ENCODE peak calls at places on chromosomes 5 and 9, in nine cellular contexts. I is A549, E is astrocyte, R is mesendoderm, Z is fibroblast of lung, K is endothelial cell of umbilical vein, D is keratinocyte, J is neural progenitor cell, V is H9. C is an unnamed sample.

GRCh38 chr9:86994231-86994630 is 46.9 kb upstream of the GAS1 start:
- DNase-seq in I (no peak), E (no peak), R (no peak), Z (peak), K (no peak), D (no peak), J (no peak), V (no peak), C (no peak)

GRCh38 chr5:143562935-143563334 is 159.4 kb upstream of the NR3C1 start:
- DNase-seq in I (no peak), E (peak), R (no peak), Z (peak), K (peak), D (no peak), J (no peak), V (no peak), C (peak)

GRCh38 chr9:76358628-76359283 is 35.5 kb downstream of the RFK start:
- DNase-seq in I (no peak), E (no peak), R (no peak), Z (no peak), K (no peak), D (no peak), J (no peak), V (no peak), C (no peak)

GRCh38 chr5:61205013-61205412 is 42.7 kb upstream of the SMIM15 start:
- DNase-seq in I (no peak), E (no peak), R (no peak), Z (no peak), K (no peak), D (no peak), J (no peak), V (no peak), C (no peak)

GRCh38 chr5:153630546-153630945 is 140.1 kb downstream of the GRIA1 start:
- DNase-seq in I (no peak), E (no peak), R (peak), Z (no peak), K (no peak), D (no peak), J (no peak), V (no peak), C (no peak)

GRCh38 chr5:36442796-36443195 is 141.1 kb upstream of the RANBP3L start:
- DNase-seq in I (no peak), E (peak), R (no peak), Z (peak), K (peak), D (no peak), J (no peak), V (no peak), C (peak)

GRCh38 chr9:110969971-110970381 is 68.3 kb downstream of the LPAR1 start:
- DNase-seq in I (peak), E (peak), R (no peak), Z (peak), K (no peak), D (peak), J (no peak), V (no peak), C (peak)

GRCh38 chr9:88476491-88477271 is 58.3 kb upstream of the NXNL2 start:
- DNase-seq in I (no peak), E (peak), R (peak), Z (peak), K (no peak), D (no peak), J (peak), V (no peak), C (peak)

GRCh38 chr9:124520206-124520596 is 13.0 kb upstream of the NR5A1 start:
- DNase-seq in I (no peak), E (no peak), R (no peak), Z (no peak), K (no peak), D (no peak), J (no peak), V (no peak), C (no peak)

GRCh38 chr9:13721481-13722235 is 442.2 kb upstream of the MPDZ start:
- DNase-seq in I (no peak), E (peak), R (no peak), Z (peak), K (no peak), D (no peak), J (no peak), V (no peak), C (no peak)
- H3K4me2 ChIP-seq in I (no peak), E (peak), R (no peak), Z (no peak), K (no peak), D (no peak), J (no peak), V (no peak), C (no peak)

DNA sequence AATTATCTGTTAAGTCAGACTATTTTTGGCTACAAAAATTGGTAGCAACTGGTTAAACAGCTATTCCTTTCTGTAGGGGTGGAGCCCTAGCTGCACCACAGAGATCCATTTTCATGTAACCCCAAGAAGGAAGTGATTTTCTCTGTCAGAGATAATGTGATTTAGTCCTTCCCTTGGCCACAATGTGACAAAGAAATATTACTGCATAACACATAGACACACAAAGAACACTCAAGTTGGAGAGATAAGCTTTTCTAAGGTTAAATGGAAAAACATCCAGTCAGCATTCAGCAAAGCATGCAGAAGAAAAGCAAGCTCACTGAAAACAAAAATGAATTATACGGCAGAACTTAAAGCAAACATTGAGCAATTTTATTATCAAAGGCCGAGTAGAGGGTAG is 227.8 kb upstream of the CDH9 start:
- DNase-seq in I (no peak), E (peak), R (no peak), Z (peak), K (no peak), D (no peak), J (no peak), V (no peak), C (peak)
- H3K4me2 ChIP-seq in I (no peak), E (no peak), R (no peak), Z (no peak), K (no peak), D (no peak), J (no peak), V (no peak), C (no peak)

GRCh38 chr9:73050062-73050814 is 97.4 kb upstream of the ALDH1A1 start:
- DNase-seq in I (peak), E (peak), R (no peak), Z (peak), K (no peak), D (no peak), J (no peak), V (no peak), C (peak)
- H3K4me2 ChIP-seq in I (peak), E (peak), R (no peak), Z (peak), K (no peak), D (no peak), J (no peak), V (peak), C (no peak)

GRCh38 chr9:96877269-96877668 is 23.0 kb upstream of the ZNF782 start:
- DNase-seq in I (no peak), E (no peak), R (no peak), Z (no peak), K (no peak), D (no peak), J (no peak), V (no peak), C (no peak)
- H3K4me2 ChIP-seq in I (no peak), E (peak), R (no peak), Z (no peak), K (peak), D (peak), J (no peak), V (no peak), C (no peak)

GRCh38 chr9:35490155-35490909 is 421 bp downstream of the RUSC2 start:
- DNase-seq in I (peak), E (no peak), R (peak), Z (peak), K (no peak), D (no peak), J (peak), V (peak), C (no peak)

GRCh38 chr9:35488019-35488418 is 1.9 kb upstream of the RUSC2 start:
- DNase-seq in I (no peak), E (no peak), R (no peak), Z (no peak), K (no peak), D (no peak), J (no peak), V (no peak), C (no peak)

GRCh38 chr9:35489313-35490154 is at the start of gene RUSC2:
- DNase-seq in I (peak), E (peak), R (peak), Z (peak), K (peak), D (peak), J (peak), V (peak), C (peak)

GRCh38 chr9:35487066-35487465 is 2.8 kb upstream of the RUSC2 start:
- DNase-seq in I (no peak), E (no peak), R (no peak), Z (no peak), K (no peak), D (no peak), J (no peak), V (no peak), C (no peak)

DNA sequence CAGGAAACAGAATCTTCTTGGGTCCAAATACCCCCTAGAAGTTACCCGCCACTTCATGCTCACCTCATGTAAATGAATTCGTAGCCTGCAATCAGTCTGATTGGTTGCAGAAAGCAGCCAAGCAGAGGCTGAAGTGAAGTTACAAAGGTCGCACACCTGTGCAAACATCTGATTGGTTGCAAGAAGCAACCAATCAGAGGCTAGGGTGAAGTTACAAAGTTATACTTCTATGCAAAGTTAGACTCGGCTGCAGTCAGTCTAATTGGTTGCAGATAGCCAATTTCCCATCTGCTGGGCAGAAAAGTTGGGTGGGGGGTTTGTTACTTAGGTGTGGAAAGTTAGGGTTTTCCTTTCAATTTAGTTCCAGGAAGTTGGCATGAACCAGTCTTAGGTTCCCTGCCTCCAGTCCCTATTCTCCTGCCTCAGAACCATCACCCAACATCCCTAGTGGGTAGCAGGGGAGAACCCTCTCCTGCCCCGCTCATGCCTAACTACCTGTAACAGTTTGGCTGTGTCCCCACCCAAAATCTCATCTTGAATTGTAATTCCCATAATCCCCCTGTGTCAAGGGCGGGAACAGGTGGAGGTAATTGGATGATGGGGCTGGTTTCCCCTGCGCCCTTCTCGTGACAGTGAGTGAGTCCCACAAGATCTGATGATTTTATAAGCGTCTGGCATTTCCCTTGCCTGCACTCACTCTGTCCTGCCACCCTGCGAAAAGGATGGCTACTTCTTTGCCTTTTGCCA is 1.2 kb upstream of the RUSC2 start:
- DNase-seq in I (no peak), E (no peak), R (no peak), Z (no peak), K (no peak), D (no peak), J (no peak), V (no peak), C (no peak)
- H3K4me2 ChIP-seq in I (peak), E (peak), R (peak), Z (peak), K (peak), D (peak), J (peak), V (peak), C (peak)

GRCh38 chr9:23342296-23342695 is 483.7 kb downstream of the ELAVL2 start:
- DNase-seq in I (no peak), E (peak), R (no peak), Z (peak), K (peak), D (no peak), J (no peak), V (no peak), C (peak)
- H3K4me2 ChIP-seq in I (no peak), E (peak), R (no peak), Z (no peak), K (peak), D (no peak), J (no peak), V (no peak), C (no peak)

DNA sequence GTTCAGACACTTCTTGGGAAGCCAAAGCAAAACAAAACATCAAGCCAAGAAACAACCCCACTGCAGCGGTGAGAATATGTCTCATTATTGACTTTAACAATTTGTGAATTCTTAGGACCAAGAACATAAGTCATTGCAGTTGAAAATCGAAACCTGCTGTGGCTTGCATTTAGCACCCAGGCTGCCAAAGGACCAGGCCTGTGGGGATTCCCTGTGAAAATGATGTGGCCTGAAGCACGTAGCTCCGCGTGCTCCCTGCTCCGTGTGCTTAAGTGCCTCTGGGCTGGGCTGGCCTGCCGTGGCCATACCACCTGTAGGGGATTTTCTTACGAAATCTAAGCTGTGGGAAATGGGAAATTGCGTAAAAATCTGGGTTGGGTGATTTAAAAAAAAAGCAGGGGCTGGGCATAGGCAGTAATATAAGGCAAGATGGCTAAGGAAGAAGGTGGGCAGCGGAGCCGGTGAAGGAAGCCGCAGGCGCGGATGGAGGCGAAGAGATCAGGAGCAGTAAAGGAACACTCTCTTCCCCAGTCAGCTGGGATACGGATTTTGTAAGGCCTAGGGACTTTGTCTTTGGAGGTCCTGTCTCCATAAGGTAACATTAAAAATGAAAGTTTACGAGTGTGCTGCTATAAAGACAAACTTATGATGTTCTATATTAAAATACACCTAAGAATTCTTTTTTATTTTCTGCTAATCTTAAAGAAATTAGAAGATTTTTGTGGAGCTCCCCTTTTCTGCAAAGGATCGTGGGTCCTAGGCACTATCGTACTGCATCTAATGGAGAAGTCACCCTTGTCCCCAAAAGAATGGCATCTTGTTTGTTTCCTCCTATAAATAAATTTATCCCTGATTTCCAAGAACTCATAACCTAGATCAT is 189.6 kb upstream of the SEMA6A start:
- DNase-seq in I (no peak), E (no peak), R (no peak), Z (no peak), K (no peak), D (peak), J (no peak), V (no peak), C (peak)
- H3K4me2 ChIP-seq in I (no peak), E (no peak), R (no peak), Z (no peak), K (no peak), D (peak), J (no peak), V (no peak), C (no peak)

GRCh38 chr9:33172256-33172678 is 5.1 kb upstream of the B4GALT1 start:
- DNase-seq in I (no peak), E (peak), R (peak), Z (no peak), K (peak), D (no peak), J (no peak), V (no peak), C (no peak)
- H3K4me2 ChIP-seq in I (peak), E (peak), R (no peak), Z (no peak), K (peak), D (no peak), J (no peak), V (no peak), C (peak)

C was measured in mesenchymal stem cell.